ENCODE peak calls at places on chromosomes 7 and 10, in ten cellular contexts. V is suprapubic skin, A is lung, X is BJ, J is hepatocyte, S is IMR-90, Z is heart right ventricle, Y is right atrium auricular region, H is cardiac muscle cell, C is body of pancreas. B is an unnamed sample. For H3K27me3, the result is how much of the 10 kb centered on the place peaks cover.

GRCh38 chr10:36748128-36748871 is 377.1 kb upstream of the ANKRD30A start:
- DNase-seq in A (no peak), J (no peak), V (no peak), Z (no peak), S (no peak), Y (no peak), H (no peak), C (no peak), X (no peak), B (no peak)

GRCh38 chr7:99923200-99923599 is 3.9 kb upstream of the TRIM4 start:
- DNase-seq in Y (no peak), V (no peak), Z (no peak), A (no peak), S (no peak), C (no peak), X (no peak), H (no peak), J (no peak), B (no peak)

GRCh38 chr7:86942081-86942480 is 117.4 kb downstream of the ELAPOR2 start:
- DNase-seq in H (no peak), C (no peak), Z (no peak), Y (no peak), J (no peak), A (no peak), X (no peak), V (no peak), S (no peak), B (no peak)

GRCh38 chr7:42876182-42877068 is 35.4 kb downstream of the C7orf25 start:
- DNase-seq in H (peak), Y (no peak), V (no peak), J (peak), S (peak), C (peak), Z (peak), A (peak), X (no peak), B (no peak)

GRCh38 chr10:114023198-114023597 is 20.5 kb upstream of the ADRB1 start:
- DNase-seq in Y (no peak), H (no peak), V (no peak), X (no peak), J (no peak), Z (no peak), A (no peak), S (peak), C (no peak), B (no peak)

GRCh38 chr7:140607441-140607989 is 33.1 kb downstream of the DENND2A start:
- DNase-seq in H (no peak), J (peak), X (no peak), Z (peak), C (peak), S (peak), V (peak), A (peak), Y (peak), B (no peak)

GRCh38 chr10:118792501-118792900 is 37.7 kb upstream of the CACUL1 start:
- DNase-seq in S (no peak), A (peak), V (no peak), X (no peak), H (no peak), C (no peak), Y (peak), J (no peak), Z (no peak), B (no peak)

GRCh38 chr7:143329471-143330170 is 13.7 kb downstream of the CLCN1 start:
- DNase-seq in Y (no peak), C (no peak), S (no peak), H (no peak), X (no peak), J (no peak), Z (no peak), V (no peak), A (no peak), B (no peak)

GRCh38 chr10:33483124-33483794 is 148.8 kb upstream of the NRP1 start:
- DNase-seq in Y (no peak), A (no peak), C (no peak), H (no peak), V (no peak), S (peak), J (no peak), X (no peak), Z (no peak), B (no peak)

GRCh38 chr7:35390146-35390545 is 136.2 kb upstream of the TBX20 start:
- DNase-seq in X (no peak), Y (no peak), C (no peak), Z (no peak), V (no peak), J (no peak), A (no peak), H (no peak), S (no peak), B (no peak)

GRCh38 chr10:96910488-96911395 is 78.6 kb downstream of the LCOR start:
- DNase-seq in J (peak), A (no peak), C (no peak), V (no peak), X (no peak), Y (no peak), H (peak), S (peak), Z (peak), B (no peak)

GRCh38 chr7:48087349-48087748 is 1.7 kb upstream of the UPP1 start:
- DNase-seq in J (no peak), Y (no peak), S (peak), A (no peak), V (no peak), Z (no peak), H (no peak), C (no peak), X (no peak), B (no peak)

GRCh38 chr10:113104071-113104470 is 154.0 kb downstream of the TCF7L2 start:
- DNase-seq in V (peak), S (no peak), Z (no peak), Y (no peak), H (no peak), C (no peak), X (peak), A (no peak), J (no peak), B (no peak)

GRCh38 chr10:28569506-28570159 is 36.7 kb downstream of the WAC start:
- DNase-seq in A (no peak), S (peak), Y (no peak), C (no peak), H (no peak), Z (no peak), X (no peak), V (no peak), J (no peak), B (no peak)

GRCh38 chr7:70762697-70763096 is 369.2 kb upstream of the GALNT17 start:
- DNase-seq in J (no peak), X (no peak), C (no peak), H (no peak), V (no peak), A (no peak), S (no peak), Z (no peak), Y (no peak), B (no peak)

GRCh38 chr10:133203652-133204195 is 26.3 kb upstream of the UTF1 start:
- DNase-seq in J (no peak), S (no peak), Z (no peak), H (no peak), C (no peak), X (no peak), Y (no peak), V (no peak), A (no peak), B (no peak)

GRCh38 chr10:117535045-117535751 is 7.3 kb upstream of the EMX2 start:
- DNase-seq in A (no peak), J (peak), S (no peak), X (no peak), V (peak), Y (no peak), H (no peak), Z (no peak), C (no peak), B (no peak)

GRCh38 chr7:66239467-66239856 is 34.3 kb downstream of the TPST1 start:
- DNase-seq in C (no peak), V (no peak), X (no peak), S (peak), A (no peak), J (no peak), H (no peak), Z (no peak), Y (no peak), B (no peak)

GRCh38 chr10:75208177-75208576 is 2.4 kb upstream of the VDAC2 start:
- DNase-seq in V (no peak), X (no peak), Z (no peak), H (peak), A (no peak), C (no peak), J (peak), Y (no peak), S (peak), B (no peak)

GRCh38 chr10:73857446-73857845 is 16.9 kb downstream of the CAMK2G start:
- DNase-seq in C (no peak), S (no peak), J (no peak), V (no peak), X (peak), H (no peak), Y (no peak), A (no peak), Z (no peak), B (no peak)

GRCh38 chr10:100370976-100371706 is 24.1 kb downstream of the SCD start:
- DNase-seq in H (peak), S (peak), X (no peak), C (peak), V (peak), J (peak), A (peak), Z (peak), Y (peak), B (peak)

GRCh38 chr10:95280637-95281036 is 10.2 kb downstream of the PDLIM1 start:
- DNase-seq in X (no peak), Y (no peak), V (no peak), A (no peak), J (no peak), S (no peak), H (no peak), Z (no peak), C (no peak), B (no peak)

GRCh38 chr10:76547352-76547972 is 1090.1 kb downstream of the KCNMA1 start:
- DNase-seq in J (peak), X (no peak), Y (peak), Z (peak), A (peak), S (peak), H (peak), V (peak), C (peak), B (peak)
- H3K4me3 ChIP-seq in J (no peak), X (no peak), Y (no peak), Z (no peak), A (no peak), S (no peak), H (no peak), V (no peak), C (no peak), B (peak)

GRCh38 chr10:12250181-12250580 is 54.2 kb downstream of the CDC123 start:
- DNase-seq in Y (no peak), X (no peak), C (no peak), H (no peak), Z (no peak), S (no peak), A (no peak), J (no peak), V (no peak), B (no peak)

GRCh38 chr10:12255048-12255447 is 59.1 kb downstream of the CDC123 start:
- DNase-seq in Y (no peak), V (no peak), C (no peak), J (no peak), H (no peak), X (no peak), Z (no peak), S (peak), A (no peak), B (no peak)

GRCh38 chr10:12251581-12251980 is 55.6 kb downstream of the CDC123 start:
- DNase-seq in Z (no peak), Y (no peak), S (no peak), X (no peak), J (no peak), A (no peak), V (no peak), H (no peak), C (no peak), B (no peak)

DNA sequence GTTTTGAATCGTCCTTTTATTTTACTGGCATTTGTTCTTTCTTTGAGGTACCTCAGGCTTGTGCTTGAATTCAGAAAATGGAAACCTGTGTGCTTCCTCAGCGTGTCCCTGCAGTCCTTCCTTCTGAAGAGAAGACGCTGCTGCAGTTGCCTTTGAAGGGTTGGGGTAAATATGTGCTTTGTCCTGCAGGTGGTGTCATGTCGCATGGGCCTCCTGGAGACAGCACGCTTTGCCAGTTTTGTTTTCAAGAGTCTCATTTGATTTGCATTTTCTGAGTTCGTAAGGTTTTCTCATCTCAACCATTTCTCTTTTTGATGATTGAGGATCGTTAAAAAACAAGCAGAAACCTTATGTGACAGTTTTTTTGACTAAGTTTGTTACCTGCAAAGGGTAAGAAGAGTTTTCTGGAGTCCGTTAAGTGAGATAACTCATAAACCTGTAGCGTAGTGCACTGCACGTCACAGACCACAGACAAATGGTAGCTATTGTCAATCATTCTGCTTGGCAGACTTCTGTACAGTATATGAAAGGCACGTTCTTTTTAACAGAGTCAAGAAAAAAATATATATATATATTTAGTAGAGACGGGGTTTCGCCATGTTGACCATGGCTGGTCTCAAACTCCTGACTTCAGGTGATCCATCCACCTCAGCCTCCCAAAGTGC is 57.0 kb downstream of the CDC123 start:
- DNase-seq in H (no peak), Z (no peak), Y (no peak), A (no peak), C (no peak), X (no peak), J (peak), V (no peak), S (peak), B (no peak)
- TF ChIP-seq CTCF in H (peak), Z (no peak), Y (no peak), A (no peak), C (no peak), X (peak), J (peak), V (no peak), S (peak), B (no peak)

GRCh38 chr10:5976689-5977470 is 463 bp downstream of the IL15RA start:
- DNase-seq in X (no peak), C (peak), J (peak), H (peak), V (no peak), A (peak), Z (peak), S (peak), Y (no peak), B (no peak)

GRCh38 chr10:5973069-5973468 is 4.3 kb downstream of the IL15RA start:
- DNase-seq in Z (no peak), S (no peak), X (no peak), Y (no peak), C (no peak), V (no peak), A (no peak), J (no peak), H (no peak), B (no peak)

GRCh38 chr10:5975641-5976473 is 1.5 kb downstream of the IL15RA start:
- DNase-seq in H (no peak), J (no peak), Y (peak), A (no peak), C (no peak), S (peak), X (no peak), V (no peak), Z (peak), B (no peak)

GRCh38 chr10:5981529-5981928 is 4.2 kb upstream of the IL15RA start:
- DNase-seq in J (no peak), H (no peak), S (no peak), Z (no peak), A (no peak), C (no peak), X (no peak), Y (no peak), V (no peak), B (no peak)

DNA sequence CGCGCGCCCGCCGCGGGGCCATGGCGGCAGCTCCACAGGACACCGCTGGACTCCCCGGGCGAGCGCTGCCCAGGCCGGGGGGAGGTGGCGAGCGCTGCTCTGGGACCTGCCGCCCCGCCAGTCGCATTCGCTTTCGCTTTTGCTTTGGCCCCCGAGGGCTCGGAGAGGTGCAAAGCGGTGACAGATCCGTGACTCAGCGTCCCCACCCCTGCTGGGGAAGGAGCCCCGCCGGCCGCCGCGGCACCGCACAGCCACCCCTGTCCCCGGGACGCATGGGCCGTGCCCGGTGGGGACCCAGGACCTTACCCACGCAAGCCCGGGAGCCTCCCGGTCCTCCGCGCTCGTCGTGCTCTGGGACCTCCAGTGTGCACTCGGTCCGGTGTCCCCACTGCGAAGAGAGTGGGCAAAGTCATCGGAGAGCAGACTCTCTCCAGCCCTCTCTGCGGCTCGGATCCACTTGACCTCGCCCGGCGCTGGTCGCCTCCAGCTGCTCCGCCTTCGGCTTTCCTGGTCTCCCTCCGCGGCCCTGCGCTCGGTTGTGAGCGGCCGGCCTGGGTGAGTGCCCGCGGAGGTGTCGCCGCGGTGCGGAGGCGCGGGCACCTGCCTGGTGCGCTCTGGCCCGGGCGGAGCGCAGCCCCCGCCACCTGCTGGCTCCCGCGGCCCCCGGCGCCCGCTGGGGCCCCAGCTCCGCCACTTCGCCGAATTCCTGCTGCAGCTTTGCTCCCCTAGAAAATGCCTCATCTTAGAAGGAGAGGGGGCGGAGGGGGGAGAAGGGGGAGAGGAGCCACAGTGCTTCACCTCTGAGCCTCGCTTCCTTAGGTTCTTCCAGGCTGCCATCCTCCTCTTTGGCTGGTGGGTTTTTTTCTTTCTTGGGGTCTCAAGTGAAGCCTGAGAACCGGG is at the start of gene IL15RA:
- DNase-seq in J (peak), C (peak), S (peak), Y (peak), Z (peak), A (peak), X (no peak), V (no peak), H (peak), B (peak)
- H3K27me3 ChIP-seq in J (under half), C (under half), S (under half), Y (under half), Z (under half), A (under half), X (under half), V (under half), H (half or more), B (under half)

GRCh38 chr10:30997536-30998252 is 34.0 kb downstream of the ZNF438 start:
- DNase-seq in Y (no peak), V (no peak), J (no peak), X (no peak), C (no peak), Z (no peak), H (no peak), A (no peak), S (no peak), B (no peak)
- H3K4me3 ChIP-seq in Y (no peak), V (no peak), J (no peak), X (no peak), C (no peak), Z (no peak), H (no peak), A (no peak), S (no peak), B (peak)

DNA sequence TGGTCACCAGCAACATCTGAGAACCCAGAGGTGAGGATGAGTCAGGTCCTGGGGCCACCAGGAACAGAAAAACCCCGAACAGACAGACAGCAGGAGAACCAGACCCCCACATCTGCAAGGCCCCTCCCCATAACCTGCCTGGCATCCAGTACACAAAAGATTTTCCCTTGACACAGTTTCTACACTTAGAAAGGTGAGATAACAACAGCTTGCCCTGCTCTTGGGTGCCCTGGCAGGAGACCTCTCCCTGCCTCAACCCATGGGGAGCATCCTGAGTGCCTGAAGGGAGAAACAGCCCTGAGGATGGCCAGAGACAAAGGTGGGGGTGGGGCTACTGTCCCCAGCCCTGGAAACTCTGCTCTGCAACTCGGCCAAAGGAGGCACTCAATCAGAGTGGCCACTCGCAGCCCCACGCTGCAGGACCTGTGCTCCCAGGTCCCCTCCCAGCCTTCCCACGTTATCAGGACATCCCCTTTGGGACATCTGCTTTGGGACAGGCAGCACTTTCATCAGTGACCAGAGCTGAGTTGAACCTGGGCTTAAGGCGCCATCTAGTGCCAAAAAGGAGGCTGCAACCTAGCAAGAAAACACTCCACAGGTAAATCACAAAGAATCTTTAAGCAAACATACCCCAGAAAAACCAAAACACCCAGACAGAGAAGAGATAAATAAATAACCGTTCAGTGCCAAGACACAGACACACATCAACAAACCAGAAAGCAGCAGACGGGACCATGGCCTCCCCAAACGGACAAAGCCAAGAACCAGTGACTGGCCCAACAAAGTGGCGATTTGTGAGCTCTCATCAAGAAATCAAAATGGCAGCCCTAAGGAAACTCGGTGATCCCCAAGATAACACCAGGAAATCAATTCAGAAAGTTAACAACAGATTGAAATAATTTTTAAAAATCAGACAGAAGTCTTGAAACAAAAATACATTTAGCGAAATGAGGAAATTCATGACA is 233.7 kb downstream of the PTPRN2 start:
- DNase-seq in Y (no peak), C (no peak), J (no peak), X (no peak), Z (no peak), V (no peak), A (no peak), H (no peak), S (no peak), B (no peak)
- TF ChIP-seq CTCF in Y (no peak), C (no peak), J (peak), X (no peak), Z (peak), V (no peak), A (no peak), H (peak), S (peak), B (no peak)